ENCODE peak calls at places on chromosomes 3 and 15, in ten cellular contexts. Z, Y, L, C, A, D, P, M, T and H are unnamed samples.

GRCh38 chr3:30643763-30644462 is 37.5 kb downstream of the TGFBR2 start:
- DNase-seq in M (no peak), A (peak), Z (no peak), L (peak), P (peak), Y (no peak), C (no peak), D (no peak), T (no peak), H (peak)

GRCh38 chr3:159761377-159761776 is 227.3 kb upstream of the IL12A start:
- DNase-seq in C (no peak), Z (no peak), Y (peak), P (peak), M (no peak), L (no peak), D (no peak), A (peak), T (no peak), H (no peak)

GRCh38 chr15:82849556-82850241 is 40.3 kb downstream of the WHAMM start:
- DNase-seq in Y (peak), D (peak), A (peak), C (peak), P (peak), L (no peak), Z (no peak), M (no peak), T (peak), H (peak)

GRCh38 chr3:129015388-129016105 is 14.4 kb downstream of the EFCC1 start:
- DNase-seq in P (peak), M (no peak), A (peak), C (no peak), Z (no peak), Y (no peak), L (peak), T (peak), D (no peak), H (no peak)

GRCh38 chr15:94177112-94177511 is 54.2 kb upstream of the MCTP2 start:
- DNase-seq in M (no peak), P (no peak), A (no peak), C (no peak), T (no peak), Y (no peak), D (no peak), L (no peak), Z (no peak), H (no peak)

GRCh38 chr3:179726075-179726742 is 73.4 kb downstream of the USP13 start:
- DNase-seq in A (no peak), C (no peak), M (no peak), P (no peak), T (no peak), Y (no peak), D (no peak), Z (no peak), L (no peak), H (no peak)

GRCh38 chr15:34318277-34319079 is 19.1 kb downstream of the SLC12A6 start:
- DNase-seq in P (peak), D (no peak), Z (no peak), T (peak), M (no peak), Y (peak), C (peak), A (peak), L (no peak), H (no peak)

GRCh38 chr3:194273396-194274310 is 77.5 kb downstream of the CPN2 start:
- DNase-seq in Y (peak), A (no peak), C (peak), M (no peak), Z (no peak), L (no peak), T (no peak), P (no peak), D (no peak), H (no peak)

GRCh38 chr15:41018534-41018933 is 65.3 kb downstream of the CHAC1 start:
- DNase-seq in M (no peak), D (no peak), T (no peak), L (no peak), Z (no peak), P (peak), A (peak), Y (no peak), C (no peak), H (no peak)

GRCh38 chr15:101250331-101250730 is 1.5 kb downstream of the CHSY1 start:
- DNase-seq in T (no peak), L (no peak), Z (no peak), C (no peak), P (no peak), Y (no peak), M (no peak), D (no peak), A (no peak), H (no peak)

GRCh38 chr3:27615555-27615954 is 106.6 kb downstream of the EOMES start:
- DNase-seq in D (no peak), T (no peak), L (no peak), P (no peak), A (no peak), C (no peak), Y (no peak), Z (no peak), M (no peak), H (no peak)

GRCh38 chr3:150760431-150761200 is 2.4 kb downstream of the SIAH2 start:
- DNase-seq in M (no peak), L (no peak), D (no peak), A (no peak), Y (no peak), P (no peak), T (peak), Z (no peak), C (no peak), H (no peak)

GRCh38 chr3:150761831-150762661 is 923 bp downstream of the SIAH2 start:
- DNase-seq in L (peak), Y (peak), D (no peak), T (peak), P (peak), C (peak), A (peak), Z (no peak), M (peak), H (no peak)

GRCh38 chr3:150759319-150759718 is 3.6 kb downstream of the SIAH2 start:
- DNase-seq in Z (no peak), M (no peak), A (no peak), D (no peak), L (no peak), T (no peak), C (no peak), P (no peak), Y (no peak), H (no peak)

GRCh38 chr3:150757768-150758167 is 5.2 kb downstream of the SIAH2 start:
- DNase-seq in M (no peak), Y (no peak), C (no peak), Z (no peak), D (no peak), T (no peak), L (no peak), P (no peak), A (no peak), H (no peak)

DNA sequence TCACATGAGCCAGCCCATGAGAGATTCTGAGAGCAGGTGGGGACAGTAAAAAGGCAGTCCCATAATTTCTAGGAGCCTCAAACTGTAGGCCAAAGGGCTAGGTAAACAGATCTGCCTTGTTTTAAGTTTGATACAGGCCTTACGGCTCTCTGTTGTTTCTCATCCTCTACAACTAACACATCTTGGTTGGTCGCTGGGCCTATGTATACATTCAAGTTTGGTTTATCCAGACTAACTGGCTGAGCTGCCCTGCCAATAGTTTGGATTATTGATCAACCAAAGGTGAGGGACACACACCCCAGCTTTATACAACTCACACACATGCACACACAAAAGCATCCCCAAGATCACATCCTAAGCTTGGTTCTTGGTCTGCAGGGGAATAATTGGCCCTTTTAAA is 3.0 kb downstream of the SIAH2 start:
- DNase-seq in Z (no peak), M (no peak), L (no peak), A (no peak), P (peak), Y (no peak), C (no peak), T (no peak), D (no peak), H (no peak)
- H3K4me3 ChIP-seq in Z (peak), M (peak), L (peak), A (peak), P (no peak), Y (peak), C (peak), T (peak), D (peak), H (peak)

GRCh38 chr3:177108648-177109047 is 88.6 kb downstream of the TBL1XR1 start:
- DNase-seq in A (no peak), L (no peak), Y (no peak), C (no peak), P (no peak), T (no peak), D (no peak), Z (no peak), M (no peak), H (no peak)
- H3K4me3 ChIP-seq in A (no peak), L (no peak), Y (no peak), C (no peak), P (no peak), T (no peak), D (no peak), Z (no peak), M (no peak), H (no peak)

DNA sequence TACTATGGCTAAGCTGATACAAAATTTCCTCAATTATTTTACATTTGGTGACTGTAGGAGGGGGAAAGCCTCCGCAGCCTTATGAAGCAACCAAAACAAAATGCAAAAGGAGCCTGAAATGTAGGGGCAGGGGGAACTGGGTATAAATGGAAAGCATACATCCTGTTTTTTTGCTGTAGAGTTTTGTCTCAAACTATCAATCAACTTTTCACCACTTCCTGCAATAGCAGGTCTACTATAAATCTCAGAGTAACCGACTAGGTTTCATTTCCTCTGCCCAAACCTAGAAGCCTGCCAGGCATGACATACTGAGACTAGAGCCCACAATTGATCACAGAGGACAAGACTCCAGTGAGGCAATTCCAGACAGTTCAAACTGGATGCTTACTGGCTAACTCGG is 91.3 kb downstream of the SHQ1 start:
- DNase-seq in M (no peak), A (no peak), D (no peak), C (no peak), Z (no peak), P (no peak), Y (no peak), T (peak), L (peak), H (peak)
- H3K4me3 ChIP-seq in M (no peak), A (no peak), D (no peak), C (no peak), Z (peak), P (no peak), Y (no peak), T (peak), L (peak), H (peak)

DNA sequence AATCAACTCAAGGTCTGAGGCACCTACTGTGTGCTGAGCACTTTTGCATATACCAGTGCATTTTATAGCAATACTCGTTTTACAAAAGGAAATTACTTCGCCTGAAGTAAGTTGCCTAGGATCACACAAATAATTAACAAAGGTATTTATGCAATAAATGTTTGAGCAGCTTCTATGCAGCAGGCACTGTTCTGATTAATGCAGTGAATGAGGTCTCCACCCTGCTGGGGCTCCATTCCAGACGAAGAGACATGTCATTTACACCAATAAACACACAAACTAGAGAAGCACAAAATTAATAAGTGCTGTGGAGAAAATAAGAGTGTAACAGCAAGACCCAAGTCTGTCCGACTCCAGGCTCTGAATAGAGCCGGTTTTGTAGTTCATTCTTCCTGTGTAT is 17.5 kb downstream of the NOX5 start:
- DNase-seq in Y (no peak), A (no peak), P (no peak), D (no peak), L (no peak), T (no peak), Z (no peak), M (no peak), C (no peak), H (no peak)
- H3K4me3 ChIP-seq in Y (no peak), A (no peak), P (no peak), D (peak), L (no peak), T (no peak), Z (no peak), M (no peak), C (peak), H (no peak)

DNA sequence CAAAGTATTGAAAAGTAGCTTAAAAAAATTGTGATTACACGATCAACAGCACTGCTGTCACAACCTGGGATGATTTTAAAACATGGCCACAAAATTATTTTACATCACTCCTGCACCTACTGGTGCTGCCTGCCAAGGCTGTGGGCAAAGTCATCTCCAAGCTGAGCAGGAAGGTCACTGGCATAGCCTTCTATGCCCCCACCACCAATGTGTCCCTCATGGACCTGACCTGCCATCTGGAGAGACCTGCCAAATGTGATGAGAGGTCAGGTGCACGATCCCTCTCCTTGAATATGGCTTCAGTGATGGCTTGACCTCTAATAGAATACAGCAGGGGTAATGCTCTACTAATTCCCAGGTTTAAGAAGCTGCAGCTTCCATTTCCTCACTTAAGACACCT is 57.8 kb downstream of the PIK3CB start:
- DNase-seq in D (no peak), L (no peak), C (no peak), A (no peak), Z (no peak), P (no peak), Y (no peak), T (no peak), M (no peak), H (no peak)
- H3K4me3 ChIP-seq in D (no peak), L (no peak), C (no peak), A (no peak), Z (no peak), P (no peak), Y (no peak), T (no peak), M (no peak), H (no peak)

DNA sequence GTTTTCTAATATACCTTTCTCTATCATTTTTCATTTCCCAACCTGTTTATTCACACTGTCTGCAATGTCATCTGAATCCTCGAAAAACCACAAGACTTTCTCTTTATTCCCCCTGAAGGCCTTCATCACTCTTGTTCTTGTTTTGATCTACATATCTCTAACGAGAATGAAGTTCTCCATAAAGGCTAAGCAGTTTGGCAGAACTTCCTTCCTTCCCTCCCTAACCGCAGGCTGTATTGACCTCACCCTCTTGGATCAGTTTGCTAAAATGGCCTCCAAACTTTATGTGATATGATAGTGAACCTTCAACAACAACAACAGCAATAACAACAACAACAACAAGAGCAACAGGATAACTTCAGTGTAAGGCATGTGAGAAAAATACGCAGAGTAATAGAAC is 392.8 kb downstream of the TIGIT start:
- DNase-seq in L (no peak), Z (no peak), D (no peak), C (no peak), P (no peak), M (no peak), A (no peak), T (no peak), Y (no peak), H (no peak)
- H3K4me3 ChIP-seq in L (no peak), Z (no peak), D (no peak), C (no peak), P (no peak), M (no peak), A (no peak), T (no peak), Y (no peak), H (no peak)